ENCODE peak calls at places on chromosome 4, in seven cellular contexts. E, I, L, J, V, T and R are unnamed samples.

GRCh38 chr4:101191302-101192098 is 155.8 kb downstream of the PPP3CA start:
- DNase-seq in V (peak), I (peak), L (no peak), E (no peak), T (peak), J (peak), R (peak)

GRCh38 chr4:19776929-19777328 is 474.8 kb upstream of the SLIT2 start:
- DNase-seq in I (peak), T (no peak), V (peak), L (no peak), J (no peak), E (no peak), R (no peak)

GRCh38 chr4:67702166-67702565 is 1.2 kb upstream of the UBA6 start:
- DNase-seq in T (no peak), L (no peak), J (no peak), I (no peak), V (no peak), E (no peak), R (no peak)

GRCh38 chr4:118884716-118885115 is 3.9 kb upstream of the SYNPO2 start:
- DNase-seq in J (no peak), T (no peak), V (no peak), E (no peak), L (no peak), I (no peak), R (no peak)

GRCh38 chr4:69689530-69690111 is 36.6 kb upstream of the UGT2A1 start:
- DNase-seq in J (no peak), E (no peak), L (no peak), T (no peak), V (peak), I (peak), R (no peak)

GRCh38 chr4:26985836-26986235 is 125.2 kb downstream of the STIM2 start:
- DNase-seq in V (no peak), I (no peak), L (no peak), T (no peak), J (no peak), E (peak), R (no peak)

GRCh38 chr4:40199179-40199670 is 2.4 kb downstream of the RHOH start:
- DNase-seq in L (no peak), V (no peak), T (no peak), I (no peak), E (no peak), J (no peak), R (no peak)

GRCh38 chr4:83785906-83786305 is 250.0 kb downstream of the GPAT3 start:
- DNase-seq in L (no peak), I (no peak), V (no peak), J (no peak), T (no peak), E (no peak), R (no peak)

GRCh38 chr4:101953949-101954348 is 163.4 kb downstream of the BANK1 start:
- DNase-seq in L (no peak), E (no peak), I (peak), V (peak), J (no peak), T (no peak), R (no peak)

GRCh38 chr4:69057620-69058409 is 38.5 kb upstream of the UGT2B7 start:
- DNase-seq in T (no peak), J (no peak), E (no peak), V (no peak), I (peak), L (no peak), R (no peak)